ENCODE peak calls at places on chromosome 1, in five cellular contexts. G, P, T, V and K are unnamed samples.

GRCh38 chr1:109640285-109640865 is 15.5 kb upstream of the GSTM4 start:
- DNase-seq in G (peak), V (peak), P (peak), T (peak), K (peak)

GRCh38 chr1:112501810-112502641 is 6.7 kb upstream of the WNT2B start:
- DNase-seq in V (peak), G (peak), T (peak), P (no peak), K (peak)

GRCh38 chr1:47507140-47507539 is 69.3 kb downstream of the FOXD2 start:
- DNase-seq in T (no peak), G (no peak), V (no peak), P (no peak), K (no peak)

GRCh38 chr1:68207129-68207689 is 25.1 kb downstream of the WLS start:
- DNase-seq in V (no peak), T (no peak), P (no peak), G (peak), K (no peak)

GRCh38 chr1:54569339-54569738 is 21.3 kb downstream of the ACOT11 start:
- DNase-seq in T (no peak), V (no peak), G (peak), P (no peak), K (no peak)

GRCh38 chr1:198929111-198929604 is 290.3 kb downstream of the PTPRC start:
- DNase-seq in T (no peak), P (no peak), V (no peak), G (no peak), K (peak)

GRCh38 chr1:239810071-239810481 is 281.6 kb upstream of the FMN2 start:
- DNase-seq in P (no peak), G (no peak), V (no peak), T (no peak), K (no peak)

GRCh38 chr1:44036409-44037111 is 5.3 kb upstream of the SLC6A9 start:
- DNase-seq in V (peak), T (peak), P (peak), G (peak), K (peak)

GRCh38 chr1:155598842-155599331 is 11.1 kb upstream of the MSTO1 start:
- DNase-seq in P (no peak), V (no peak), G (peak), T (no peak), K (no peak)

GRCh38 chr1:53346814-53347176 is 18.9 kb upstream of the LRP8 start:
- DNase-seq in P (no peak), T (peak), V (no peak), G (no peak), K (no peak)

GRCh38 chr1:152107984-152108898 is 7.0 kb downstream of the TCHH start:
- DNase-seq in V (no peak), P (no peak), G (peak), T (no peak), K (no peak)

GRCh38 chr1:23214640-23215039 is 2.7 kb downstream of the HTR1D start:
- DNase-seq in G (no peak), V (no peak), P (no peak), T (no peak), K (no peak)

GRCh38 chr1:240474133-240474614 is 137.8 kb downstream of the GREM2 start:
- DNase-seq in T (no peak), G (peak), V (no peak), P (no peak), K (no peak)

GRCh38 chr1:202101182-202101581 is 21.5 kb upstream of the GPR37L1 start:
- DNase-seq in G (no peak), P (no peak), V (no peak), T (no peak), K (peak)

GRCh38 chr1:74681449-74681848 is 7.9 kb upstream of the ERICH3 start:
- DNase-seq in V (no peak), G (no peak), P (no peak), T (no peak), K (no peak)

GRCh38 chr1:153345187-153346066 is 3.2 kb downstream of the PGLYRP4 start:
- DNase-seq in T (peak), P (no peak), G (no peak), V (no peak), K (peak)

GRCh38 chr1:201219481-201220387 is 29.1 kb downstream of the IGFN1 start:
- DNase-seq in T (no peak), V (peak), G (no peak), P (no peak), K (peak)